ENCODE peak calls at places on chromosomes 11 and 22, in seven cellular contexts. One of them, this sample, is unnamed.
A peak's percentile ranks its signal among the peaks of the same experiment; 100 is the strongest.

GRCh38 chr11:69984457-69985261 is 93.5 kb upstream of the ANO1 start:
- DNase-seq in mesenchymal stem cell: peak; percentile 18
- DNase-seq in IMR-90: no peak
- DNase-seq in H9: peak; percentile 84
- DNase-seq in mesendoderm: peak; percentile 91
- DNase-seq in neuronal stem cell: no peak
- DNase-seq in H1: peak; percentile 63
- DNase-seq in this sample: no peak

GRCh38 chr11:8813658-8814057 is 97.3 kb upstream of the AKIP1 start:
- DNase-seq in mesenchymal stem cell: peak; percentile 92
- DNase-seq in IMR-90: peak; percentile 89
- DNase-seq in H9: peak; percentile 89
- DNase-seq in mesendoderm: peak; percentile 97
- DNase-seq in neuronal stem cell: peak; percentile 79
- DNase-seq in H1: peak; percentile 88
- DNase-seq in this sample: peak; percentile 67

GRCh38 chr11:64092119-64092760 is 56.5 kb downstream of the FLRT1 start:
- DNase-seq in mesenchymal stem cell: no peak
- DNase-seq in IMR-90: no peak
- DNase-seq in H9: no peak
- DNase-seq in mesendoderm: no peak
- DNase-seq in neuronal stem cell: no peak
- DNase-seq in H1: no peak
- DNase-seq in this sample: no peak

GRCh38 chr11:60700689-60701508 is 1.5 kb downstream of the MS4A8 start:
- DNase-seq in mesenchymal stem cell: no peak
- DNase-seq in IMR-90: no peak
- DNase-seq in H9: peak; percentile 62
- DNase-seq in mesendoderm: peak; percentile 79
- DNase-seq in neuronal stem cell: peak; percentile 48
- DNase-seq in H1: peak; percentile 67
- DNase-seq in this sample: no peak

GRCh38 chr22:30821381-30821780 is 126.7 kb downstream of the OSBP2 start:
- DNase-seq in mesenchymal stem cell: no peak
- DNase-seq in IMR-90: no peak
- DNase-seq in H9: no peak
- DNase-seq in mesendoderm: no peak
- DNase-seq in neuronal stem cell: no peak
- DNase-seq in H1: no peak
- DNase-seq in this sample: no peak

GRCh38 chr11:18270102-18270501 is 4.0 kb downstream of the SAA1 start:
- DNase-seq in mesenchymal stem cell: no peak
- DNase-seq in IMR-90: no peak
- DNase-seq in H9: no peak
- DNase-seq in mesendoderm: no peak
- DNase-seq in neuronal stem cell: no peak
- DNase-seq in H1: no peak
- DNase-seq in this sample: no peak

GRCh38 chr11:35786188-35786587 is 123.6 kb downstream of the TRIM44 start:
- DNase-seq in mesenchymal stem cell: no peak
- DNase-seq in IMR-90: peak; percentile 29
- DNase-seq in H9: no peak
- DNase-seq in mesendoderm: peak; percentile 26
- DNase-seq in neuronal stem cell: no peak
- DNase-seq in H1: no peak
- DNase-seq in this sample: no peak

GRCh38 chr11:94708642-94709041 is 59.5 kb upstream of the AMOTL1 start:
- DNase-seq in mesenchymal stem cell: no peak
- DNase-seq in IMR-90: no peak
- DNase-seq in H9: no peak
- DNase-seq in mesendoderm: no peak
- DNase-seq in neuronal stem cell: no peak
- DNase-seq in H1: no peak
- DNase-seq in this sample: no peak

GRCh38 chr11:104764718-104765045 is 133.6 kb downstream of the CASP12 start:
- DNase-seq in mesenchymal stem cell: peak; percentile 9
- DNase-seq in IMR-90: peak; percentile 6
- DNase-seq in H9: no peak
- DNase-seq in mesendoderm: no peak
- DNase-seq in neuronal stem cell: no peak
- DNase-seq in H1: no peak
- DNase-seq in this sample: no peak

GRCh38 chr11:110345756-110346155 is 49.3 kb upstream of the RDX start:
- DNase-seq in mesenchymal stem cell: no peak
- DNase-seq in IMR-90: no peak
- DNase-seq in H9: no peak
- DNase-seq in mesendoderm: no peak
- DNase-seq in neuronal stem cell: no peak
- DNase-seq in H1: no peak
- DNase-seq in this sample: no peak

GRCh38 chr22:39254789-39255298 is 10.1 kb upstream of the PDGFB start:
- DNase-seq in mesenchymal stem cell: peak; percentile 89
- DNase-seq in IMR-90: peak; percentile 79
- DNase-seq in H9: no peak
- DNase-seq in mesendoderm: no peak
- DNase-seq in neuronal stem cell: no peak
- DNase-seq in H1: no peak
- DNase-seq in this sample: peak; percentile 21

GRCh38 chr11:77213589-77214428 is 85.8 kb downstream of the MYO7A start:
- DNase-seq in mesenchymal stem cell: no peak
- DNase-seq in IMR-90: no peak
- DNase-seq in H9: no peak
- DNase-seq in mesendoderm: no peak
- DNase-seq in neuronal stem cell: no peak
- DNase-seq in H1: no peak
- DNase-seq in this sample: no peak

GRCh38 chr11:108984548-108984947 is 319.7 kb downstream of the DDX10 start:
- DNase-seq in mesenchymal stem cell: no peak
- DNase-seq in IMR-90: no peak
- DNase-seq in H9: no peak
- DNase-seq in mesendoderm: no peak
- DNase-seq in neuronal stem cell: no peak
- DNase-seq in H1: no peak
- DNase-seq in this sample: no peak

GRCh38 chr11:108983621-108984020 is 318.8 kb downstream of the DDX10 start:
- DNase-seq in mesenchymal stem cell: no peak
- DNase-seq in IMR-90: no peak
- DNase-seq in H9: no peak
- DNase-seq in mesendoderm: no peak
- DNase-seq in neuronal stem cell: no peak
- DNase-seq in H1: no peak
- DNase-seq in this sample: no peak

GRCh38 chr11:108985611-108986279 is 320.9 kb downstream of the DDX10 start:
- DNase-seq in mesenchymal stem cell: peak; percentile 82
- DNase-seq in IMR-90: peak; percentile 82
- DNase-seq in H9: no peak
- DNase-seq in mesendoderm: no peak
- DNase-seq in neuronal stem cell: no peak
- DNase-seq in H1: no peak
- DNase-seq in this sample: no peak

DNA sequence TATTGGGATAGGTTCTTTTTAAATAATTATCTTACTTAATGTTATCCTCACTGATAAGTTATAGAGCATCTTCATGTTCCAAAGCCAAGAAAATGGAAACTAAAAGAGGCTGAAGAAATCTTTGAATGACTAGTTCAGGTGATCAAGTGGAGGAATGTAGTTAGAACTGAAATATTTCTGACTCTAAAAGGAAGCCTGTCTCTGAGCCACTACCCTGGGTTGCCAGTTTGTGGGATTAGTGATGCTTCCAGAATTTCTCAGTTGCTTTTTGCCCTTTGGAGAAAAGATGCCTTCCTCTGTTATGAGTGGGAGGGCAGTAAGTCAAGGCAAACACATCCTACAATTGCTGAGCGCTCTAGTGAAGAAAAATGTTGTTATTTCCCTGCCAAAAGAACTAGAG is 319.2 kb downstream of the DDX10 start:
- DNase-seq in mesenchymal stem cell: no peak
- DNase-seq in IMR-90: no peak
- DNase-seq in H9: no peak
- DNase-seq in mesendoderm: no peak
- DNase-seq in neuronal stem cell: no peak
- DNase-seq in H1: no peak
- DNase-seq in this sample: no peak
- H2BK5ac ChIP-seq in mesenchymal stem cell: peak overlapping the region; percentile 24
- H2BK5ac ChIP-seq in IMR-90: no peak overlapping the region
- H2BK5ac ChIP-seq in H9: no peak overlapping the region
- H2BK5ac ChIP-seq in mesendoderm: no peak overlapping the region
- H2BK5ac ChIP-seq in neuronal stem cell: no peak overlapping the region
- H2BK5ac ChIP-seq in H1: no peak overlapping the region
- H2BK5ac ChIP-seq in this sample: no peak overlapping the region

GRCh38 chr11:46674463-46675287 is 25.7 kb downstream of the ARHGAP1 start:
- DNase-seq in mesenchymal stem cell: no peak
- DNase-seq in IMR-90: peak; percentile 18
- DNase-seq in H9: peak; percentile 92
- DNase-seq in mesendoderm: peak; percentile 96
- DNase-seq in neuronal stem cell: peak; percentile 8
- DNase-seq in H1: peak; percentile 78
- DNase-seq in this sample: peak; percentile 89

GRCh38 chr11:46673713-46674462 is 26.5 kb downstream of the ARHGAP1 start:
- DNase-seq in mesenchymal stem cell: no peak
- DNase-seq in IMR-90: no peak
- DNase-seq in H9: no peak
- DNase-seq in mesendoderm: peak; percentile 22
- DNase-seq in neuronal stem cell: no peak
- DNase-seq in H1: no peak
- DNase-seq in this sample: no peak

GRCh38 chr11:46672381-46672839 is 28.0 kb downstream of the ARHGAP1 start:
- DNase-seq in mesenchymal stem cell: no peak
- DNase-seq in IMR-90: no peak
- DNase-seq in H9: no peak
- DNase-seq in mesendoderm: no peak
- DNase-seq in neuronal stem cell: no peak
- DNase-seq in H1: no peak
- DNase-seq in this sample: no peak

GRCh38 chr11:46669606-46670243 is 30.7 kb downstream of the ARHGAP1 start:
- DNase-seq in mesenchymal stem cell: no peak
- DNase-seq in IMR-90: no peak
- DNase-seq in H9: no peak
- DNase-seq in mesendoderm: peak; percentile 54
- DNase-seq in neuronal stem cell: no peak
- DNase-seq in H1: no peak
- DNase-seq in this sample: no peak

GRCh38 chr11:46671958-46672315 is 28.5 kb downstream of the ARHGAP1 start:
- DNase-seq in mesenchymal stem cell: no peak
- DNase-seq in IMR-90: no peak
- DNase-seq in H9: no peak
- DNase-seq in mesendoderm: no peak
- DNase-seq in neuronal stem cell: no peak
- DNase-seq in H1: no peak
- DNase-seq in this sample: no peak
- H2BK5ac ChIP-seq in mesenchymal stem cell: no peak overlapping the region
- H2BK5ac ChIP-seq in IMR-90: no peak overlapping the region
- H2BK5ac ChIP-seq in H9: no peak overlapping the region
- H2BK5ac ChIP-seq in mesendoderm: no peak overlapping the region
- H2BK5ac ChIP-seq in neuronal stem cell: no peak overlapping the region
- H2BK5ac ChIP-seq in H1: no peak overlapping the region
- H2BK5ac ChIP-seq in this sample: no peak overlapping the region

GRCh38 chr22:25962711-25963110 is 206.6 kb upstream of the SEZ6L start:
- DNase-seq in mesenchymal stem cell: no peak
- DNase-seq in IMR-90: no peak
- DNase-seq in H9: no peak
- DNase-seq in mesendoderm: no peak
- DNase-seq in neuronal stem cell: no peak
- DNase-seq in H1: no peak
- DNase-seq in this sample: no peak

GRCh38 chr22:25961699-25962098 is 207.6 kb upstream of the SEZ6L start:
- DNase-seq in mesenchymal stem cell: no peak
- DNase-seq in IMR-90: no peak
- DNase-seq in H9: no peak
- DNase-seq in mesendoderm: no peak
- DNase-seq in neuronal stem cell: no peak
- DNase-seq in H1: no peak
- DNase-seq in this sample: no peak

GRCh38 chr22:25969286-25969685 is 200.0 kb upstream of the SEZ6L start:
- DNase-seq in mesenchymal stem cell: no peak
- DNase-seq in IMR-90: no peak
- DNase-seq in H9: no peak
- DNase-seq in mesendoderm: no peak
- DNase-seq in neuronal stem cell: no peak
- DNase-seq in H1: no peak
- DNase-seq in this sample: no peak

GRCh38 chr22:25966448-25966913 is 202.8 kb upstream of the SEZ6L start:
- DNase-seq in mesenchymal stem cell: no peak
- DNase-seq in IMR-90: no peak
- DNase-seq in H9: no peak
- DNase-seq in mesendoderm: peak; percentile 81
- DNase-seq in neuronal stem cell: no peak
- DNase-seq in H1: no peak
- DNase-seq in this sample: no peak

DNA sequence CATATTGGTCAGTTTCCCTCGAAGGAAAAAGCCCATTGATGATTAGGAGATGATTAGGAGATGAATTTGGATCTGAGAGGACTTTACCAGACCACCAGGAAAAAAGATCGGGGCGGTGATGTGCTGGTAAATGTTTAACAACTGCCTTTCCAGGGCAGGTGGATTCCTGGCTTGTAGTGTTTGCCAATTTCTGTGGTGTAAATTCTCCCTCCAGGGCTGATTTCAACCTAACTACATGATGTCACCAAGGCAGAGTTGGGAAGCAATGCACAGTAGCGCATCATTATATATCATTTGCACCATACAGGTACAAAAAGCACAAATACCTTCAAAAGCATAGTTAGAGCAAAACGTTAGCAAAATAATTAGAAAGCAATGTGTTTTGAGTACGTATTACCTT is 203.9 kb upstream of the SEZ6L start:
- DNase-seq in mesenchymal stem cell: no peak
- DNase-seq in IMR-90: no peak
- DNase-seq in H9: no peak
- DNase-seq in mesendoderm: no peak
- DNase-seq in neuronal stem cell: no peak
- DNase-seq in H1: no peak
- DNase-seq in this sample: no peak
- H2BK5ac ChIP-seq in mesenchymal stem cell: no peak overlapping the region
- H2BK5ac ChIP-seq in IMR-90: no peak overlapping the region
- H2BK5ac ChIP-seq in H9: no peak overlapping the region
- H2BK5ac ChIP-seq in mesendoderm: no peak overlapping the region
- H2BK5ac ChIP-seq in neuronal stem cell: no peak overlapping the region
- H2BK5ac ChIP-seq in H1: no peak overlapping the region
- H2BK5ac ChIP-seq in this sample: no peak overlapping the region

DNA sequence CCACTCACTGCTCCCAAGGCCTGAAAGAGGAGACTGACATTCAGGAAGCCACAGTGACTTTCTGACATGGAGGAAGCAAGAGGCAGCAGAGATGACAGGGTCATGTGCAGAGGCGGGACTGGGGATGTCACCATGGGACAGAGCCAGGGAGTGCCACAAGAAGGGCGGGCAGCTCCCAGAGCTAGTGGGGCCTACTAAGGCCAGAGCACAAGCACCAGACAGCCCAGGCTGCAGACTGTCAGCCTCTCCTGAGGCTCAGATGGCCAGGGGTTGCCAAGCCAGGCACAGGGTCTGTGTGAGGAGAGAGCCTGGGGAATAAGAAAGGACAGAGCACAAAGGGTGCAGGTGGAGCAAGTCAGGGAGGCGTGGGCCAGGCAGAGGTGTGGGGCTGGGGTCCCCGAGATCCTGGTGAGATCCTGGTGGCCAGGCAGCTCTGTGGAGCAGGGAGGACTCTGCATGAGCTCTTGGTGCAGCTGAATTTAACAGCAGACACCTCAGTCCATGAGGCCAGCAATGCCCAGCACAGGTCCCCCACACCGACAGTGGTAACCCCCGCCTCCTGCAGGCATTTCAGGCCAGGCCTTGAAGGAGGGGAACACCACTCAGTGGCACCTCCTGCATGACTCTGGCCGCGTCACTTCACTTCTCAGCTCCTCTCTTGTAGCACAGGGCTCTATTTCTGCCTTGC is 52.3 kb downstream of the SGSM3 start:
- DNase-seq in mesenchymal stem cell: no peak
- DNase-seq in IMR-90: no peak
- DNase-seq in H9: no peak
- DNase-seq in mesendoderm: no peak
- DNase-seq in neuronal stem cell: no peak
- DNase-seq in H1: no peak
- DNase-seq in this sample: no peak
- H2BK5ac ChIP-seq in mesenchymal stem cell: no peak overlapping the region
- H2BK5ac ChIP-seq in IMR-90: no peak overlapping the region
- H2BK5ac ChIP-seq in H9: no peak overlapping the region
- H2BK5ac ChIP-seq in mesendoderm: no peak overlapping the region
- H2BK5ac ChIP-seq in neuronal stem cell: no peak overlapping the region
- H2BK5ac ChIP-seq in H1: no peak overlapping the region
- H2BK5ac ChIP-seq in this sample: no peak overlapping the region

This sample was measured in trophoblast cell.